ENCODE peak calls at places on chromosomes 1 and 21, in seven cellular contexts. K is kidney tubule cell; U is activated naive CD4-positive, alpha-beta T cell; M is OCI-LY7; C is skeletal muscle cell; D is activated T-cell treated with anti-CD3 and anti-CD28 coated beads for 1 hour; F is astrocyte. J is an unnamed sample.
A peak's percentile ranks its signal among the peaks of the same experiment; 100 is the strongest.

GRCh38 chr1:99481391-99481996 is 164.4 kb upstream of the PALMD start:
- DNase-seq in U (no peak), K (peak; percentile 59), F (peak; percentile 32), C (peak; percentile 19), M (peak; percentile 59), D (no peak), J (peak; percentile 61)

GRCh38 chr1:71522721-71523120 is 441.9 kb upstream of the ZRANB2 start:
- DNase-seq in K (no peak), M (no peak), D (no peak), U (no peak), C (no peak), F (no peak), J (no peak)

GRCh38 chr1:156146006-156146748 is 7.2 kb upstream of the SEMA4A start:
- DNase-seq in F (peak; percentile 91), M (peak; percentile 89), D (peak; percentile 19), K (peak; percentile 97), U (no peak), C (peak; percentile 89), J (peak; percentile 89)

GRCh38 chr1:64019818-64020217 is 183.6 kb upstream of the UBE2U start:
- DNase-seq in F (peak; percentile 55), M (peak; percentile 24), C (no peak), K (peak; percentile 78), U (no peak), D (no peak), J (no peak)

GRCh38 chr1:178495158-178495557 is 1.6 kb downstream of the CLEC20A start:
- DNase-seq in M (no peak), U (no peak), D (no peak), F (no peak), K (no peak), C (no peak), J (no peak)

GRCh38 chr1:77394166-77394565 is 112.3 kb downstream of the AK5 start:
- DNase-seq in C (no peak), M (no peak), F (peak; percentile 82), D (no peak), U (no peak), K (peak; percentile 47), J (no peak)

GRCh38 chr1:66182551-66183178 is 351.3 kb upstream of the SGIP1 start:
- DNase-seq in U (no peak), C (peak; percentile 62), K (no peak), M (no peak), D (no peak), F (peak; percentile 95), J (no peak)

GRCh38 chr1:43432171-43432860 is 21.4 kb downstream of the HYI start:
- DNase-seq in C (no peak), M (no peak), U (no peak), F (no peak), K (no peak), D (no peak), J (no peak)

GRCh38 chr1:236989290-236990051 is 14.8 kb downstream of the MT1HL1 start:
- DNase-seq in C (no peak), K (no peak), F (no peak), M (no peak), U (no peak), D (no peak), J (no peak)

GRCh38 chr1:160117709-160118183 is 2.2 kb downstream of the ATP1A2 start:
- DNase-seq in M (no peak), F (no peak), C (no peak), K (no peak), D (no peak), U (no peak), J (no peak)

GRCh38 chr1:12177999-12178441 is 11.2 kb downstream of the TNFRSF1B start:
- DNase-seq in D (peak; percentile 99), C (peak; percentile 87), K (peak; percentile 74), M (no peak), F (peak; percentile 74), U (peak; percentile 84), J (peak; percentile 83)

GRCh38 chr1:47650606-47651005 is 212.8 kb downstream of the FOXD2 start:
- DNase-seq in K (no peak), F (no peak), C (no peak), D (no peak), U (no peak), M (no peak), J (peak; percentile 41)

GRCh38 chr21:42997053-42997452 is 22.7 kb downstream of the PKNOX1 start:
- DNase-seq in U (no peak), M (no peak), C (peak; percentile 90), F (peak; percentile 97), K (no peak), D (no peak), J (no peak)

GRCh38 chr1:230282157-230282556 is 144.0 kb downstream of the PGBD5 start:
- DNase-seq in U (no peak), F (no peak), D (no peak), M (peak; percentile 69), K (no peak), C (no peak), J (peak; percentile 81)

GRCh38 chr1:109478806-109479205 is 4.9 kb upstream of the ATXN7L2 start:
- DNase-seq in D (no peak), U (no peak), C (no peak), F (no peak), K (peak; percentile 28), M (peak; percentile 38), J (no peak)